ENCODE peak calls at places on chromosome 20, in seven cellular contexts. One of them, this sample, is unnamed.

GRCh38 chr20:9169409-9169808 is 100.5 kb downstream of the PLCB4 start:
- DNase-seq in amniotic stem cell: no peak
- DNase-seq in C1 segment of cervical spinal cord: no peak
- DNase-seq in T-helper 2 cell: no peak
- DNase-seq in astrocyte of the spinal cord: no peak
- DNase-seq in mucosa of gallbladder: no peak
- DNase-seq in natural killer cell: no peak
- DNase-seq in this sample: no peak

GRCh38 chr20:61253264-61253639 is 1.2 kb downstream of the CDH4 start:
- DNase-seq in mucosa of gallbladder: no peak
- DNase-seq in C1 segment of cervical spinal cord: no peak
- DNase-seq in amniotic stem cell: no peak
- DNase-seq in natural killer cell: no peak
- DNase-seq in astrocyte of the spinal cord: peak
- DNase-seq in T-helper 2 cell: no peak
- DNase-seq in this sample: no peak

GRCh38 chr20:38603286-38603685 is 1.7 kb downstream of the ARHGAP40 start:
- DNase-seq in T-helper 2 cell: no peak
- DNase-seq in natural killer cell: no peak
- DNase-seq in amniotic stem cell: no peak
- DNase-seq in astrocyte of the spinal cord: no peak
- DNase-seq in C1 segment of cervical spinal cord: no peak
- DNase-seq in mucosa of gallbladder: no peak
- DNase-seq in this sample: no peak

GRCh38 chr20:57264151-57264792 is 2.2 kb downstream of the BMP7 start:
- DNase-seq in natural killer cell: no peak
- DNase-seq in mucosa of gallbladder: no peak
- DNase-seq in amniotic stem cell: no peak
- DNase-seq in C1 segment of cervical spinal cord: no peak
- DNase-seq in T-helper 2 cell: no peak
- DNase-seq in astrocyte of the spinal cord: no peak
- DNase-seq in this sample: no peak

GRCh38 chr20:35093245-35093884 is 758 bp upstream of the TRPC4AP start:
- DNase-seq in T-helper 2 cell: no peak
- DNase-seq in mucosa of gallbladder: no peak
- DNase-seq in C1 segment of cervical spinal cord: no peak
- DNase-seq in astrocyte of the spinal cord: peak
- DNase-seq in amniotic stem cell: no peak
- DNase-seq in natural killer cell: no peak
- DNase-seq in this sample: peak

GRCh38 chr20:57596998-57597939 is 23.0 kb downstream of the ZBP1 start:
- DNase-seq in C1 segment of cervical spinal cord: peak
- DNase-seq in natural killer cell: peak
- DNase-seq in astrocyte of the spinal cord: peak
- DNase-seq in amniotic stem cell: peak
- DNase-seq in mucosa of gallbladder: peak
- DNase-seq in T-helper 2 cell: peak
- DNase-seq in this sample: peak

GRCh38 chr20:58039569-58040092 is 188.8 kb downstream of the ANKRD60 start:
- DNase-seq in T-helper 2 cell: no peak
- DNase-seq in C1 segment of cervical spinal cord: peak
- DNase-seq in astrocyte of the spinal cord: no peak
- DNase-seq in amniotic stem cell: no peak
- DNase-seq in mucosa of gallbladder: no peak
- DNase-seq in natural killer cell: no peak
- DNase-seq in this sample: no peak

GRCh38 chr20:48521121-48521520 is 306.7 kb downstream of the PREX1 start:
- DNase-seq in astrocyte of the spinal cord: no peak
- DNase-seq in C1 segment of cervical spinal cord: no peak
- DNase-seq in amniotic stem cell: no peak
- DNase-seq in natural killer cell: no peak
- DNase-seq in mucosa of gallbladder: no peak
- DNase-seq in T-helper 2 cell: no peak
- DNase-seq in this sample: no peak

GRCh38 chr20:11716239-11716944 is 201.3 kb upstream of the BTBD3 start:
- DNase-seq in mucosa of gallbladder: no peak
- DNase-seq in astrocyte of the spinal cord: peak
- DNase-seq in T-helper 2 cell: no peak
- DNase-seq in C1 segment of cervical spinal cord: no peak
- DNase-seq in natural killer cell: no peak
- DNase-seq in amniotic stem cell: peak
- DNase-seq in this sample: peak

GRCh38 chr20:38338849-38339520 is 7.3 kb upstream of the LBP start:
- DNase-seq in natural killer cell: no peak
- DNase-seq in mucosa of gallbladder: no peak
- DNase-seq in amniotic stem cell: no peak
- DNase-seq in T-helper 2 cell: no peak
- DNase-seq in astrocyte of the spinal cord: no peak
- DNase-seq in C1 segment of cervical spinal cord: no peak
- DNase-seq in this sample: peak

GRCh38 chr20:44065401-44066340 is 121.3 kb downstream of the JPH2 start:
- DNase-seq in natural killer cell: no peak
- DNase-seq in mucosa of gallbladder: no peak
- DNase-seq in amniotic stem cell: no peak
- DNase-seq in C1 segment of cervical spinal cord: no peak
- DNase-seq in T-helper 2 cell: no peak
- DNase-seq in astrocyte of the spinal cord: no peak
- DNase-seq in this sample: no peak

GRCh38 chr20:49795125-49795424 is 17.6 kb upstream of the SLC9A8 start:
- DNase-seq in astrocyte of the spinal cord: no peak
- DNase-seq in C1 segment of cervical spinal cord: no peak
- DNase-seq in amniotic stem cell: no peak
- DNase-seq in natural killer cell: no peak
- DNase-seq in T-helper 2 cell: no peak
- DNase-seq in mucosa of gallbladder: no peak
- DNase-seq in this sample: no peak

GRCh38 chr20:46230811-46231282 is 77.5 kb downstream of the CDH22 start:
- DNase-seq in C1 segment of cervical spinal cord: no peak
- DNase-seq in astrocyte of the spinal cord: peak
- DNase-seq in natural killer cell: no peak
- DNase-seq in mucosa of gallbladder: peak
- DNase-seq in amniotic stem cell: no peak
- DNase-seq in T-helper 2 cell: no peak
- DNase-seq in this sample: peak

GRCh38 chr20:57350086-57350710 is 857 bp upstream of the RAE1 start:
- DNase-seq in mucosa of gallbladder: no peak
- DNase-seq in astrocyte of the spinal cord: no peak
- DNase-seq in T-helper 2 cell: no peak
- DNase-seq in natural killer cell: no peak
- DNase-seq in C1 segment of cervical spinal cord: no peak
- DNase-seq in amniotic stem cell: no peak
- DNase-seq in this sample: no peak

GRCh38 chr20:43387737-43388136 is 70.0 kb upstream of the SRSF6 start:
- DNase-seq in natural killer cell: no peak
- DNase-seq in C1 segment of cervical spinal cord: no peak
- DNase-seq in T-helper 2 cell: no peak
- DNase-seq in astrocyte of the spinal cord: no peak
- DNase-seq in mucosa of gallbladder: no peak
- DNase-seq in amniotic stem cell: no peak
- DNase-seq in this sample: no peak

GRCh38 chr20:15380770-15381169 is 1043.4 kb upstream of the FLRT3 start:
- DNase-seq in amniotic stem cell: no peak
- DNase-seq in T-helper 2 cell: no peak
- DNase-seq in natural killer cell: no peak
- DNase-seq in C1 segment of cervical spinal cord: no peak
- DNase-seq in astrocyte of the spinal cord: no peak
- DNase-seq in mucosa of gallbladder: no peak
- DNase-seq in this sample: no peak

GRCh38 chr20:3129094-3129493 is 30.6 kb downstream of the FASTKD5 start:
- DNase-seq in C1 segment of cervical spinal cord: no peak
- DNase-seq in astrocyte of the spinal cord: no peak
- DNase-seq in amniotic stem cell: no peak
- DNase-seq in T-helper 2 cell: no peak
- DNase-seq in mucosa of gallbladder: no peak
- DNase-seq in natural killer cell: no peak
- DNase-seq in this sample: no peak

GRCh38 chr20:35145141-35145564 is 2.0 kb downstream of the EDEM2 start:
- DNase-seq in natural killer cell: no peak
- DNase-seq in T-helper 2 cell: peak
- DNase-seq in astrocyte of the spinal cord: peak
- DNase-seq in C1 segment of cervical spinal cord: no peak
- DNase-seq in amniotic stem cell: peak
- DNase-seq in mucosa of gallbladder: no peak
- DNase-seq in this sample: peak